ENCODE peak calls at places on chromosomes 12 and 14, in seven cellular contexts. One of them, this sample, is unnamed.

GRCh38 chr12:109803678-109804077 is 29.5 kb downstream of the TRPV4 start:
- DNase-seq in EL: no peak
- DNase-seq in psoas muscle: no peak
- DNase-seq in BE2C: no peak
- DNase-seq in OCI-LY7: no peak
- DNase-seq in substantia nigra: no peak
- DNase-seq in amniotic stem cell: no peak
- DNase-seq in this sample: no peak

GRCh38 chr12:13566286-13566685 is 369.8 kb downstream of the EMP1 start:
- DNase-seq in amniotic stem cell: no peak
- DNase-seq in OCI-LY7: no peak
- DNase-seq in substantia nigra: no peak
- DNase-seq in BE2C: no peak
- DNase-seq in EL: no peak
- DNase-seq in psoas muscle: no peak
- DNase-seq in this sample: no peak

GRCh38 chr12:113054948-113055486 is 1.5 kb upstream of the DTX1 start:
- DNase-seq in substantia nigra: no peak
- DNase-seq in OCI-LY7: peak; percentile 50
- DNase-seq in amniotic stem cell: no peak
- DNase-seq in EL: no peak
- DNase-seq in BE2C: no peak
- DNase-seq in psoas muscle: no peak
- DNase-seq in this sample: no peak

GRCh38 chr14:100127853-100128455 is 31.5 kb downstream of the DEGS2 start:
- DNase-seq in EL: no peak
- DNase-seq in psoas muscle: no peak
- DNase-seq in BE2C: no peak
- DNase-seq in substantia nigra: no peak
- DNase-seq in amniotic stem cell: no peak
- DNase-seq in OCI-LY7: no peak
- DNase-seq in this sample: no peak

GRCh38 chr12:129503802-129504201 is 400.0 kb downstream of the TMEM132D start:
- DNase-seq in EL: no peak
- DNase-seq in OCI-LY7: no peak
- DNase-seq in psoas muscle: no peak
- DNase-seq in BE2C: no peak
- DNase-seq in substantia nigra: no peak
- DNase-seq in amniotic stem cell: no peak
- DNase-seq in this sample: no peak

GRCh38 chr14:104461676-104462443 is 117.7 kb upstream of the C14orf180 start:
- DNase-seq in amniotic stem cell: no peak
- DNase-seq in EL: no peak
- DNase-seq in psoas muscle: no peak
- DNase-seq in BE2C: no peak
- DNase-seq in substantia nigra: no peak
- DNase-seq in OCI-LY7: no peak
- DNase-seq in this sample: no peak

GRCh38 chr14:51732494-51733080 is 80.9 kb downstream of the FRMD6 start:
- DNase-seq in BE2C: no peak
- DNase-seq in substantia nigra: no peak
- DNase-seq in EL: peak; percentile 44
- DNase-seq in OCI-LY7: no peak
- DNase-seq in psoas muscle: no peak
- DNase-seq in amniotic stem cell: no peak
- DNase-seq in this sample: no peak

GRCh38 chr14:91996951-91997371 is 42.9 kb downstream of the TRIP11 start:
- DNase-seq in substantia nigra: no peak
- DNase-seq in psoas muscle: no peak
- DNase-seq in BE2C: no peak
- DNase-seq in amniotic stem cell: peak; percentile 63
- DNase-seq in EL: peak; percentile 76
- DNase-seq in OCI-LY7: peak; percentile 66
- DNase-seq in this sample: no peak

GRCh38 chr12:8914716-8915526 is 612 bp downstream of the PHC1 start:
- DNase-seq in substantia nigra: peak; percentile 31
- DNase-seq in psoas muscle: peak; percentile 60
- DNase-seq in OCI-LY7: peak; percentile 42
- DNase-seq in BE2C: peak; percentile 67
- DNase-seq in amniotic stem cell: no peak
- DNase-seq in EL: peak; percentile 57
- DNase-seq in this sample: peak; percentile 9

GRCh38 chr12:127125607-127126259 is 1141.2 kb upstream of the TMEM132C start:
- DNase-seq in substantia nigra: no peak
- DNase-seq in EL: peak; percentile 90
- DNase-seq in BE2C: no peak
- DNase-seq in OCI-LY7: no peak
- DNase-seq in amniotic stem cell: peak; percentile 67
- DNase-seq in psoas muscle: no peak
- DNase-seq in this sample: no peak

GRCh38 chr12:7113389-7113871 is 4.4 kb upstream of the C1RL start:
- DNase-seq in EL: peak; percentile 54
- DNase-seq in psoas muscle: no peak
- DNase-seq in substantia nigra: no peak
- DNase-seq in OCI-LY7: peak; percentile 62
- DNase-seq in amniotic stem cell: no peak
- DNase-seq in BE2C: no peak
- DNase-seq in this sample: no peak